ENCODE peak calls at places on chromosomes 3 and 15, in six cellular contexts. F is HCT116, G is GM12878, C is IMR-90, W is HepG2, K is K562. T is an unnamed sample.

GRCh38 chr15:90512281-90512680 is 17.4 kb upstream of the CRTC3 start:
- DNase-seq in K (no peak), F (no peak), G (no peak), W (no peak), C (no peak), T (no peak)

GRCh38 chr15:80173022-80173759 is 20.4 kb downstream of the FAH start:
- DNase-seq in K (peak; percentile 74), F (peak; percentile 42), G (no peak), W (peak; percentile 77), C (peak; percentile 52), T (peak; percentile 58)

GRCh38 chr3:64717872-64718613 is 30.2 kb upstream of the ADAMTS9 start:
- DNase-seq in K (peak; percentile 6), W (no peak), F (no peak), G (no peak), C (no peak), T (peak; percentile 32)

GRCh38 chr15:59689626-59690236 is 611 bp upstream of the BNIP2 start:
- DNase-seq in C (peak; percentile 47), F (peak; percentile 55), G (no peak), K (no peak), W (peak; percentile 57), T (peak; percentile 59)

GRCh38 chr3:35296533-35296932 is 342.8 kb upstream of the ARPP21 start:
- DNase-seq in C (no peak), F (no peak), W (no peak), G (no peak), K (no peak), T (no peak)

GRCh38 chr3:69882560-69882959 is 117.0 kb upstream of the SAMMSON start:
- DNase-seq in F (no peak), K (no peak), W (no peak), C (no peak), G (no peak), T (no peak)

GRCh38 chr15:47384316-47384715 is 333.0 kb upstream of the SEMA6D start:
- DNase-seq in C (peak; percentile 96), K (no peak), F (no peak), G (no peak), W (no peak), T (peak; percentile 97)

GRCh38 chr15:82132742-82133141 is 86.9 kb upstream of the MEX3B start:
- DNase-seq in W (no peak), G (no peak), K (no peak), C (peak; percentile 93), F (no peak), T (no peak)

GRCh38 chr15:42068601-42069000 is 25.8 kb downstream of the PLA2G4D start:
- DNase-seq in F (no peak), W (no peak), K (no peak), C (no peak), G (no peak), T (no peak)

GRCh38 chr3:147191795-147192385 is 214.5 kb downstream of the ZIC4 start:
- DNase-seq in C (peak; percentile 75), K (peak; percentile 9), W (peak; percentile 64), F (peak; percentile 68), G (peak; percentile 1), T (peak; percentile 82)

GRCh38 chr15:75573643-75574384 is 5.3 kb downstream of the PTPN9 start:
- DNase-seq in W (no peak), K (no peak), C (no peak), G (no peak), F (no peak), T (no peak)

GRCh38 chr15:73633111-73633990 is at the start of gene NPTN:
- DNase-seq in K (peak; percentile 95), C (peak; percentile 96), F (peak; percentile 89), W (peak; percentile 92), G (peak; percentile 84), T (peak; percentile 99)

GRCh38 chr3:126136428-126137220 is 43.8 kb downstream of the ALDH1L1 start:
- DNase-seq in W (no peak), F (no peak), C (no peak), K (no peak), G (no peak), T (no peak)

GRCh38 chr15:71748327-71748726 is 62.0 kb upstream of the NR2E3 start:
- DNase-seq in F (peak; percentile 62), C (peak; percentile 42), W (no peak), G (no peak), K (no peak), T (no peak)

GRCh38 chr3:50321146-50321843 is 1.2 kb downstream of the HYAL2 start:
- DNase-seq in K (peak; percentile 80), C (peak; percentile 83), W (peak; percentile 84), F (peak; percentile 84), G (peak; percentile 42), T (peak; percentile 91)

GRCh38 chr3:187763850-187764648 is 18.8 kb upstream of the BCL6 start:
- DNase-seq in F (no peak), K (no peak), C (no peak), G (no peak), W (no peak), T (no peak)
- H2AFZ ChIP-seq in F (no peak overlapping the region), K (no peak overlapping the region), C (no peak overlapping the region), G (no peak overlapping the region), W (no peak overlapping the region), T (no peak overlapping the region)

GRCh38 chr3:184441202-184441900 is 61.5 kb downstream of the CHRD start:
- DNase-seq in W (no peak), G (no peak), C (no peak), K (no peak), F (no peak), T (no peak)
- TF ChIP-seq POLR2A in W (no peak), G (no peak), C (no peak), K (no peak), F (no peak), T (no peak)

DNA sequence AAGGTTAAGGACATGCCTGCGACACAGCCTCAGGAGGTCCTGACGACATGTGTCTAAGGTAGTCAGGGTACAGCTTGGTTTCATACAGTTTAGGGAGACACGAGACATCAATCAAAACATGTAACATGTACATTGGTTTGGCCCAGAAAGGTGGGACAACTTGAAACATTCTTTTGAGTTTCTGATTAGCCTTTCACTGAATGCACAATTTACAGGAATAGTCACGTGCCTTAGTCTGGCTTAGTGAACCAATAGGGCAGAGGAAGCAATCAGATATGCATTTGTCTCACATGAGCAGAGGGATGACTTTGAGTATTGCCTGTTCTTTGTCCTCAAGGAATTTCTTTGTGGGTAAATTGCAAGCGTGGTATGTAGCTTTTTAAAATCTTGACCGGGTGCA is 24.5 kb upstream of the HDAC11 start:
- DNase-seq in G (no peak), F (no peak), K (no peak), W (peak; percentile 34), C (no peak), T (no peak)
- H3K4me2 ChIP-seq in G (no peak overlapping the region), F (no peak overlapping the region), K (peak overlapping the region; percentile 50), W (peak overlapping the region; percentile 76), C (no peak overlapping the region), T (no peak overlapping the region)

GRCh38 chr15:34986326-34987181 is 1.5 kb downstream of the ZNF770 start:
- DNase-seq in C (no peak), F (no peak), W (no peak), K (peak; percentile 34), G (no peak), T (no peak)

GRCh38 chr15:34984884-34985630 is 3.0 kb downstream of the ZNF770 start:
- DNase-seq in K (no peak), W (peak; percentile 44), G (no peak), C (peak; percentile 22), F (no peak), T (peak; percentile 83)

GRCh38 chr15:34987982-34988873 is at the start of gene ZNF770:
- DNase-seq in F (peak; percentile 51), K (peak; percentile 89), W (peak; percentile 64), G (peak; percentile 44), C (peak; percentile 75), T (peak; percentile 82)

GRCh38 chr15:34987182-34987488 is 952 bp downstream of the ZNF770 start:
- DNase-seq in F (no peak), K (peak; percentile 31), G (no peak), W (no peak), C (no peak), T (peak; percentile 30)

DNA sequence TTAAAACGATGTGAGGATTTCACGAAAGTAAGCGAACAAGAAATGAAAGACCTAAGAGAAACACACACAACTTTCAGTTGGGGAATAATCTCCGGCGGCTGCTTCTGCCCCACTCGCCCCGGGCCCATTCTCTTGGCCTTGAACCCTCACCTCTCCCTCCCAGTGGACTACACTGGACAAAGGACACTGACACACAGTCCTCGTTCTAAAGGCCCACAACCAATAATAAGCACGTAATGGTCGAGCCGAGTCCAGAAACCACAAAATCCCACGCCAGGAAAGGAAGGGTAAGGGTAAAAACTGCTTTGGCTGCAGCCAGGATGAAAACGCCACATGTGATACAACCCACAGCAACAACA is 485 bp downstream of the ZNF770 start:
- DNase-seq in K (no peak), C (no peak), F (no peak), G (no peak), W (peak; percentile 49), T (no peak)
- H2AFZ ChIP-seq in K (peak overlapping the region; percentile 99), C (peak overlapping the region; percentile 99), F (no peak overlapping the region), G (peak overlapping the region; percentile 88), W (no peak overlapping the region), T (peak overlapping the region; percentile 81)

GRCh38 chr15:77070500-77071337 is at the start of gene TSPAN3:
- DNase-seq in W (peak; percentile 83), F (peak; percentile 75), G (peak; percentile 54), K (peak; percentile 97), C (peak; percentile 88), T (peak; percentile 96)

GRCh38 chr15:77068633-77069032 is 2.3 kb downstream of the TSPAN3 start:
- DNase-seq in G (no peak), C (no peak), F (no peak), W (no peak), K (no peak), T (no peak)

GRCh38 chr15:77067691-77068367 is 3.1 kb downstream of the TSPAN3 start:
- DNase-seq in W (no peak), K (no peak), G (no peak), F (no peak), C (no peak), T (peak; percentile 32)

GRCh38 chr15:77070180-77070499 is 769 bp downstream of the TSPAN3 start:
- DNase-seq in G (no peak), C (no peak), F (no peak), W (no peak), K (no peak), T (no peak)

GRCh38 chr15:77069521-77070121 is 1.3 kb downstream of the TSPAN3 start:
- DNase-seq in W (no peak), F (no peak), K (peak; percentile 21), G (no peak), C (no peak), T (peak; percentile 57)
- TF ChIP-seq POLR2A in W (no peak), F (no peak), K (no peak), G (no peak), C (no peak), T (no peak)

GRCh38 chr3:146133436-146133835 is 27.5 kb downstream of the PLOD2 start:
- DNase-seq in F (no peak), W (peak; percentile 42), K (no peak), G (no peak), C (peak; percentile 16), T (peak; percentile 51)
- H3K4me2 ChIP-seq in F (no peak overlapping the region), W (peak overlapping the region; percentile 1), K (no peak overlapping the region), G (no peak overlapping the region), C (peak overlapping the region; percentile 60), T (no peak overlapping the region)

T was measured in endothelial cell of umbilical vein.